ENCODE peak calls at places on chromosomes 3 and 15, in seven cellular contexts. One of them, this sample, is unnamed.

GRCh38 chr3:76040946-76041345 is 255.6 kb upstream of the ZNF717 start:
- DNase-seq in CD4-positive, CD25-positive, alpha-beta regulatory T cell: no peak
- DNase-seq in esophagus muscularis mucosa: no peak
- DNase-seq in transverse colon: no peak
- DNase-seq in cardiac muscle cell: no peak
- DNase-seq in fibroblast of lung: peak; percentile 35
- DNase-seq in SK-N-SH: no peak
- DNase-seq in this sample: no peak

GRCh38 chr15:93235926-93236781 is 147.1 kb upstream of the RGMA start:
- DNase-seq in CD4-positive, CD25-positive, alpha-beta regulatory T cell: no peak
- DNase-seq in esophagus muscularis mucosa: peak; percentile 91
- DNase-seq in transverse colon: peak; percentile 30
- DNase-seq in cardiac muscle cell: no peak
- DNase-seq in fibroblast of lung: no peak
- DNase-seq in SK-N-SH: no peak
- DNase-seq in this sample: no peak

GRCh38 chr15:47744496-47744895 is 27.2 kb downstream of the SEMA6D start:
- DNase-seq in CD4-positive, CD25-positive, alpha-beta regulatory T cell: no peak
- DNase-seq in esophagus muscularis mucosa: no peak
- DNase-seq in transverse colon: no peak
- DNase-seq in cardiac muscle cell: no peak
- DNase-seq in fibroblast of lung: no peak
- DNase-seq in SK-N-SH: no peak
- DNase-seq in this sample: no peak

GRCh38 chr15:71800835-71801745 is 9.3 kb upstream of the NR2E3 start:
- DNase-seq in CD4-positive, CD25-positive, alpha-beta regulatory T cell: peak; percentile 3
- DNase-seq in esophagus muscularis mucosa: no peak
- DNase-seq in transverse colon: peak; percentile 55
- DNase-seq in cardiac muscle cell: peak; percentile 77
- DNase-seq in fibroblast of lung: peak; percentile 93
- DNase-seq in SK-N-SH: peak; percentile 72
- DNase-seq in this sample: no peak

GRCh38 chr3:115161866-115162265 is 14.8 kb upstream of the ZBTB20 start:
- DNase-seq in CD4-positive, CD25-positive, alpha-beta regulatory T cell: no peak
- DNase-seq in esophagus muscularis mucosa: no peak
- DNase-seq in transverse colon: no peak
- DNase-seq in cardiac muscle cell: no peak
- DNase-seq in fibroblast of lung: no peak
- DNase-seq in SK-N-SH: no peak
- DNase-seq in this sample: no peak

GRCh38 chr3:188673509-188674239 is 498.1 kb upstream of the TPRG1 start:
- DNase-seq in CD4-positive, CD25-positive, alpha-beta regulatory T cell: no peak
- DNase-seq in esophagus muscularis mucosa: no peak
- DNase-seq in transverse colon: no peak
- DNase-seq in cardiac muscle cell: no peak
- DNase-seq in fibroblast of lung: peak; percentile 78
- DNase-seq in SK-N-SH: no peak
- DNase-seq in this sample: no peak

GRCh38 chr15:101488300-101489164 is 975 bp downstream of the PCSK6 start:
- DNase-seq in CD4-positive, CD25-positive, alpha-beta regulatory T cell: no peak
- DNase-seq in esophagus muscularis mucosa: no peak
- DNase-seq in transverse colon: no peak
- DNase-seq in cardiac muscle cell: no peak
- DNase-seq in fibroblast of lung: no peak
- DNase-seq in SK-N-SH: peak; percentile 74
- DNase-seq in this sample: no peak

GRCh38 chr15:40063563-40064011 is 24.6 kb upstream of the SRP14 start:
- DNase-seq in CD4-positive, CD25-positive, alpha-beta regulatory T cell: no peak
- DNase-seq in esophagus muscularis mucosa: no peak
- DNase-seq in transverse colon: no peak
- DNase-seq in cardiac muscle cell: no peak
- DNase-seq in fibroblast of lung: peak; percentile 46
- DNase-seq in SK-N-SH: no peak
- DNase-seq in this sample: no peak

GRCh38 chr3:195263925-195264575 is 6.9 kb downstream of the XXYLT1 start:
- DNase-seq in CD4-positive, CD25-positive, alpha-beta regulatory T cell: no peak
- DNase-seq in esophagus muscularis mucosa: no peak
- DNase-seq in transverse colon: no peak
- DNase-seq in cardiac muscle cell: no peak
- DNase-seq in fibroblast of lung: no peak
- DNase-seq in SK-N-SH: no peak
- DNase-seq in this sample: no peak

DNA sequence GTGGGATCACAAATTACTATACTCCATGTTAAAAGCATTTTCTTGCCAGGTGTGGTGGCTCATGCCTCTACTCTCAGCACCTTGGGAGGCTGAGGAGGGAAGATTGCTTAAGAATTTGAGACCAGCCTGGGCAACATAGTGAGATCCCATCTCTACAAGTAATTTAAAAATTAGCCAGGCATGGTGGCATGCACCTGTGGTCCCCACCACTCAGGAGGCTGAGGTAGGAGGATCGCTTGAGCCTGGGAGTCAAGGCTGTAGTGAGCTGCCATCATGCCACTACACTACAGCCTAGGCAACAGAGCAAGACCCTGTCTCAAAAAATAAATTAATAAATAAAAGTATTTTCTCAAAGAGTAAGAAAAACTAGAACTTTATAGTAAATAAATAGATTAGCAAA is 22.9 kb upstream of the ABHD10 start:
- DNase-seq in CD4-positive, CD25-positive, alpha-beta regulatory T cell: no peak
- DNase-seq in esophagus muscularis mucosa: no peak
- DNase-seq in transverse colon: no peak
- DNase-seq in cardiac muscle cell: no peak
- DNase-seq in fibroblast of lung: no peak
- DNase-seq in SK-N-SH: no peak
- DNase-seq in this sample: no peak
- H3K27ac ChIP-seq in CD4-positive, CD25-positive, alpha-beta regulatory T cell: no peak overlapping the region
- H3K27ac ChIP-seq in esophagus muscularis mucosa: no peak overlapping the region
- H3K27ac ChIP-seq in transverse colon: no peak overlapping the region
- H3K27ac ChIP-seq in cardiac muscle cell: no peak overlapping the region
- H3K27ac ChIP-seq in fibroblast of lung: no peak overlapping the region
- H3K27ac ChIP-seq in SK-N-SH: no peak overlapping the region
- H3K27ac ChIP-seq in this sample: no peak overlapping the region

GRCh38 chr3:151480492-151480891 is 19.6 kb upstream of the IGSF10 start:
- DNase-seq in CD4-positive, CD25-positive, alpha-beta regulatory T cell: no peak
- DNase-seq in esophagus muscularis mucosa: no peak
- DNase-seq in transverse colon: no peak
- DNase-seq in cardiac muscle cell: no peak
- DNase-seq in fibroblast of lung: no peak
- DNase-seq in SK-N-SH: no peak
- DNase-seq in this sample: no peak

GRCh38 chr3:151477596-151478375 is 16.9 kb upstream of the IGSF10 start:
- DNase-seq in CD4-positive, CD25-positive, alpha-beta regulatory T cell: no peak
- DNase-seq in esophagus muscularis mucosa: no peak
- DNase-seq in transverse colon: no peak
- DNase-seq in cardiac muscle cell: no peak
- DNase-seq in fibroblast of lung: peak; percentile 32
- DNase-seq in SK-N-SH: no peak
- DNase-seq in this sample: no peak

GRCh38 chr3:151478376-151478702 is 17.5 kb upstream of the IGSF10 start:
- DNase-seq in CD4-positive, CD25-positive, alpha-beta regulatory T cell: no peak
- DNase-seq in esophagus muscularis mucosa: no peak
- DNase-seq in transverse colon: no peak
- DNase-seq in cardiac muscle cell: no peak
- DNase-seq in fibroblast of lung: no peak
- DNase-seq in SK-N-SH: no peak
- DNase-seq in this sample: no peak

GRCh38 chr3:151476344-151477018 is 15.6 kb upstream of the IGSF10 start:
- DNase-seq in CD4-positive, CD25-positive, alpha-beta regulatory T cell: no peak
- DNase-seq in esophagus muscularis mucosa: no peak
- DNase-seq in transverse colon: no peak
- DNase-seq in cardiac muscle cell: peak; percentile 79
- DNase-seq in fibroblast of lung: no peak
- DNase-seq in SK-N-SH: no peak
- DNase-seq in this sample: no peak

GRCh38 chr3:151479452-151479851 is 18.6 kb upstream of the IGSF10 start:
- DNase-seq in CD4-positive, CD25-positive, alpha-beta regulatory T cell: no peak
- DNase-seq in esophagus muscularis mucosa: no peak
- DNase-seq in transverse colon: no peak
- DNase-seq in cardiac muscle cell: peak; percentile 38
- DNase-seq in fibroblast of lung: no peak
- DNase-seq in SK-N-SH: no peak
- DNase-seq in this sample: no peak
- H3K9me3 ChIP-seq in CD4-positive, CD25-positive, alpha-beta regulatory T cell: no peaks in the 10 kb centered on the region
- H3K9me3 ChIP-seq in esophagus muscularis mucosa: peaks cover 17% of the 10 kb centered on the region
- H3K9me3 ChIP-seq in transverse colon: peaks cover 5% of the 10 kb centered on the region
- H3K9me3 ChIP-seq in cardiac muscle cell: no peaks in the 10 kb centered on the region
- H3K9me3 ChIP-seq in fibroblast of lung: no peaks in the 10 kb centered on the region
- H3K9me3 ChIP-seq in SK-N-SH: no peaks in the 10 kb centered on the region
- H3K9me3 ChIP-seq in this sample: peaks cover 5% of the 10 kb centered on the region

GRCh38 chr15:91801836-91802534 is 51.5 kb upstream of the SLCO3A1 start:
- DNase-seq in CD4-positive, CD25-positive, alpha-beta regulatory T cell: no peak
- DNase-seq in esophagus muscularis mucosa: no peak
- DNase-seq in transverse colon: no peak
- DNase-seq in cardiac muscle cell: peak; percentile 69
- DNase-seq in fibroblast of lung: no peak
- DNase-seq in SK-N-SH: no peak
- DNase-seq in this sample: no peak

GRCh38 chr15:91807122-91807521 is 46.4 kb upstream of the SLCO3A1 start:
- DNase-seq in CD4-positive, CD25-positive, alpha-beta regulatory T cell: no peak
- DNase-seq in esophagus muscularis mucosa: no peak
- DNase-seq in transverse colon: no peak
- DNase-seq in cardiac muscle cell: no peak
- DNase-seq in fibroblast of lung: no peak
- DNase-seq in SK-N-SH: no peak
- DNase-seq in this sample: no peak

DNA sequence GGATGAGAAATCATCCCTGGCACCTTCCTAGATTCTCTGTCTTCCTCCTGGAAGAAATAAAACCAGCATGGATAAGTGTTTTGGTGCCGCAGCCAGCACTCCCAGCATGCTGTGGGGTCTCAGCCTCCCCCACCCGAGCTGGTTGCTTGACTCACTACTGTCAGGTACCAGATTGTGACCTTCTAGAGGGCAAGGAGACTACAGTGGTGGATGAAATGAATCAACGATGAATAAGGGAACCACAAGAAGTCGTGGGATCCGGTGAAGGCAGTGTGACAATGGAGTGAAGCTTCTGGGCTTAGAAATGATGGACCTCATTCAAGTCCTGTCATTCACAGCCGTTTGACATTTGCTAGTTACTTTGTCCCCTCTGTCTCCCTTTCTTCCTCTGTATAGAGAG is 50.2 kb upstream of the SLCO3A1 start:
- DNase-seq in CD4-positive, CD25-positive, alpha-beta regulatory T cell: no peak
- DNase-seq in esophagus muscularis mucosa: peak; percentile 39
- DNase-seq in transverse colon: no peak
- DNase-seq in cardiac muscle cell: no peak
- DNase-seq in fibroblast of lung: no peak
- DNase-seq in SK-N-SH: no peak
- DNase-seq in this sample: no peak
- H3K27ac ChIP-seq in CD4-positive, CD25-positive, alpha-beta regulatory T cell: no peak overlapping the region
- H3K27ac ChIP-seq in esophagus muscularis mucosa: no peak overlapping the region
- H3K27ac ChIP-seq in transverse colon: no peak overlapping the region
- H3K27ac ChIP-seq in cardiac muscle cell: no peak overlapping the region
- H3K27ac ChIP-seq in fibroblast of lung: no peak overlapping the region
- H3K27ac ChIP-seq in SK-N-SH: no peak overlapping the region
- H3K27ac ChIP-seq in this sample: no peak overlapping the region

DNA sequence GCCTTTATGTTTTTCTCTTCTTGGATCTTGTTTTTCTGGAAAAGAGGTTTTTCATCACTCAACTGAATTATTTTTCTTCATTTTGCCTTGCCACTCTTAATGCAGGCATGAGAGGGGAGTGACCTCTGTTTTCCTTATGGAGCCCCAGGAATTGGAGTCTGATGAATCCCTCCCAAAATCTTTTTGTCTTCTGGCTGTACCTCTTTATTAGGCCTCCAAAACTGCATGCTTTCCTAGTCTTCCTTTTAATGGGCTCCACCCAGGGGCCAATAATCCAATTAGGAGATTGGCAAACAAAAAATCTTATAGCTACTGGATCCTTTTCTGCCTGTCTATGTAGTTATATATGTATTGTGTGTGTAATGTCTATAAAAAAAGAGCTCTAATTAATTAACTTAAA is 192.4 kb upstream of the PEX5L start:
- DNase-seq in CD4-positive, CD25-positive, alpha-beta regulatory T cell: no peak
- DNase-seq in esophagus muscularis mucosa: no peak
- DNase-seq in transverse colon: no peak
- DNase-seq in cardiac muscle cell: no peak
- DNase-seq in fibroblast of lung: peak; percentile 4
- DNase-seq in SK-N-SH: no peak
- DNase-seq in this sample: no peak
- H3K9me3 ChIP-seq in CD4-positive, CD25-positive, alpha-beta regulatory T cell: peaks cover 18% of the 10 kb centered on the region
- H3K9me3 ChIP-seq in esophagus muscularis mucosa: peaks cover 24% of the 10 kb centered on the region
- H3K9me3 ChIP-seq in transverse colon: peaks cover 16% of the 10 kb centered on the region
- H3K9me3 ChIP-seq in cardiac muscle cell: no peaks in the 10 kb centered on the region
- H3K9me3 ChIP-seq in fibroblast of lung: no peaks in the 10 kb centered on the region
- H3K9me3 ChIP-seq in SK-N-SH: peaks cover 5% of the 10 kb centered on the region
- H3K9me3 ChIP-seq in this sample: no peaks in the 10 kb centered on the region

GRCh38 chr3:11019116-11019515 is 26.6 kb downstream of the SLC6A1 start:
- DNase-seq in CD4-positive, CD25-positive, alpha-beta regulatory T cell: no peak
- DNase-seq in esophagus muscularis mucosa: no peak
- DNase-seq in transverse colon: no peak
- DNase-seq in cardiac muscle cell: no peak
- DNase-seq in fibroblast of lung: no peak
- DNase-seq in SK-N-SH: no peak
- DNase-seq in this sample: no peak

GRCh38 chr3:11022115-11022514 is 29.6 kb downstream of the SLC6A1 start:
- DNase-seq in CD4-positive, CD25-positive, alpha-beta regulatory T cell: no peak
- DNase-seq in esophagus muscularis mucosa: no peak
- DNase-seq in transverse colon: no peak
- DNase-seq in cardiac muscle cell: no peak
- DNase-seq in fibroblast of lung: no peak
- DNase-seq in SK-N-SH: no peak
- DNase-seq in this sample: no peak

GRCh38 chr3:11021611-11022011 is 29.1 kb downstream of the SLC6A1 start:
- DNase-seq in CD4-positive, CD25-positive, alpha-beta regulatory T cell: no peak
- DNase-seq in esophagus muscularis mucosa: no peak
- DNase-seq in transverse colon: no peak
- DNase-seq in cardiac muscle cell: no peak
- DNase-seq in fibroblast of lung: no peak
- DNase-seq in SK-N-SH: no peak
- DNase-seq in this sample: no peak

GRCh38 chr3:11020764-11021163 is 28.2 kb downstream of the SLC6A1 start:
- DNase-seq in CD4-positive, CD25-positive, alpha-beta regulatory T cell: no peak
- DNase-seq in esophagus muscularis mucosa: no peak
- DNase-seq in transverse colon: no peak
- DNase-seq in cardiac muscle cell: no peak
- DNase-seq in fibroblast of lung: no peak
- DNase-seq in SK-N-SH: no peak
- DNase-seq in this sample: no peak

DNA sequence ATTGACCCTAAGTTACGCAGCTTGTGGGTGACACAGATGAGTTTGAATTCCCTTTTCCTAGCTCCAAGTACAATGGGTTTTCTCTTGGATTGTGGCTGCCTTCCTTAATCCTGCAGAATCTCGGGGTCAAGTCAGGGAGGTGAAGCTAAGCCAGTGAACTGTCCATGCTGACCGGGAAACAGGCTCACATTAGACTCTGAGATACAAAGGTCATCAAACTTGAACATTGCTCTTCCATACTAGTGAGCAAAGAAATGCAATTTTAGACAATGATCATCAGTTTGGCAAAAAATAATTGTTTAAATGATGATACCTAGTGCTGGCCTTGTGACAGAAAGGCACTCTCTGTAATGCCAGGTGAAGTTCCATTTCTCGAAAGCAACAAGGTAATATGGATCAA is 31.6 kb downstream of the SLC6A1 start:
- DNase-seq in CD4-positive, CD25-positive, alpha-beta regulatory T cell: no peak
- DNase-seq in esophagus muscularis mucosa: no peak
- DNase-seq in transverse colon: no peak
- DNase-seq in cardiac muscle cell: no peak
- DNase-seq in fibroblast of lung: no peak
- DNase-seq in SK-N-SH: no peak
- DNase-seq in this sample: no peak
- H3K27ac ChIP-seq in CD4-positive, CD25-positive, alpha-beta regulatory T cell: no peak overlapping the region
- H3K27ac ChIP-seq in esophagus muscularis mucosa: no peak overlapping the region
- H3K27ac ChIP-seq in transverse colon: no peak overlapping the region
- H3K27ac ChIP-seq in cardiac muscle cell: no peak overlapping the region
- H3K27ac ChIP-seq in fibroblast of lung: no peak overlapping the region
- H3K27ac ChIP-seq in SK-N-SH: no peak overlapping the region
- H3K27ac ChIP-seq in this sample: no peak overlapping the region

This sample was measured in CD8-positive, alpha-beta memory T cell.